ENCODE peak calls at places on chromosome 2, in six cellular contexts. W is cerebellar cortex; I is stimulated activated naive CD8-positive, alpha-beta T cell treated with anti-CD3 and anti-CD28 coated beads, Interleukin-15, Interleukin-2, amounts not matched to agents 100 U/mL and 50 U/mL, for 24 hours; U is astrocyte of the spinal cord; X is activated CD4-positive, alpha-beta T cell treated with anti-CD3 and anti-CD28 coated beads, Interleukin-2, amount 50 U/mL, for 48 hours; P is NCI-H345. T is an unnamed sample.

GRCh38 chr2:207692206-207693065 is 19.0 kb upstream of the CCNYL1 start:
- DNase-seq in W (peak; percentile 37), I (peak; percentile 46), U (no peak), X (peak; percentile 43), P (peak; percentile 20), T (peak; percentile 64)

GRCh38 chr2:69798466-69798908 is 31.0 kb upstream of the GMCL1 start:
- DNase-seq in W (peak; percentile 39), I (no peak), U (peak; percentile 65), X (no peak), P (no peak), T (no peak)

GRCh38 chr2:118604346-118604745 is 243.1 kb downstream of the EN1 start:
- DNase-seq in W (no peak), I (no peak), U (no peak), X (no peak), P (no peak), T (no peak)

GRCh38 chr2:11416191-11416590 is 49.8 kb downstream of the E2F6 start:
- DNase-seq in W (no peak), I (no peak), U (no peak), X (no peak), P (no peak), T (no peak)

GRCh38 chr2:205660521-205661124 is 21.7 kb upstream of the NRP2 start:
- DNase-seq in W (no peak), I (peak; percentile 48), U (peak; percentile 88), X (peak; percentile 49), P (no peak), T (peak; percentile 60)

GRCh38 chr2:180124273-180124881 is 117.3 kb upstream of the CWC22 start:
- DNase-seq in W (peak; percentile 80), I (no peak), U (peak; percentile 71), X (no peak), P (peak; percentile 71), T (peak; percentile 79)

GRCh38 chr2:3101016-3101703 is 276.5 kb downstream of the EIPR1 start:
- DNase-seq in W (no peak), I (no peak), U (no peak), X (no peak), P (no peak), T (no peak)

GRCh38 chr2:209556354-209556961 is 132.6 kb downstream of the MAP2 start:
- DNase-seq in W (peak; percentile 26), I (no peak), U (peak; percentile 61), X (no peak), P (peak; percentile 39), T (peak; percentile 74)

GRCh38 chr2:229713371-229714079 is 830 bp downstream of the DNER start:
- DNase-seq in W (peak; percentile 29), I (peak; percentile 10), U (peak; percentile 58), X (peak; percentile 14), P (peak; percentile 77), T (peak; percentile 72)

T was measured in DMS53.